ENCODE peak calls at places on chromosomes 5 and 9, in nine cellular contexts. M is spleen, D is IMR-90, W is sigmoid colon, F is GM23248, Y is mesendoderm, Q is A549, T is aorta, C is transverse colon. R is an unnamed sample.

GRCh38 chr9:110040788-110041187 is 167.2 kb downstream of the C9orf152 start:
- DNase-seq in F (peak; percentile 91), D (peak; percentile 90), Q (no peak), W (no peak), M (no peak), T (no peak), C (no peak), Y (no peak), R (no peak)

GRCh38 chr9:73050062-73050814 is 97.4 kb upstream of the ALDH1A1 start:
- DNase-seq in Q (peak; percentile 47), Y (no peak), C (no peak), W (no peak), M (no peak), D (peak; percentile 5), T (no peak), F (peak; percentile 49), R (no peak)

GRCh38 chr5:135834639-135835529 is at the start of gene SLC25A48:
- DNase-seq in Q (peak; percentile 87), Y (peak; percentile 90), T (no peak), W (no peak), D (peak; percentile 16), F (peak; percentile 68), C (peak; percentile 76), M (peak; percentile 80), R (peak; percentile 76)

GRCh38 chr5:137733922-137734695 is 1.8 kb downstream of the KLHL3 start:
- DNase-seq in M (no peak), Y (peak; percentile 12), W (no peak), T (no peak), D (peak; percentile 47), Q (no peak), C (no peak), F (peak; percentile 38), R (no peak)

GRCh38 chr5:168342151-168342825 is 50.8 kb downstream of the WWC1 start:
- DNase-seq in T (no peak), Q (no peak), Y (no peak), M (peak; percentile 1), F (peak; percentile 12), W (no peak), D (peak; percentile 71), C (no peak), R (no peak)

GRCh38 chr5:145847499-145848497 is 12.7 kb upstream of the PRELID2 start:
- DNase-seq in D (peak; percentile 93), Q (peak; percentile 16), F (peak; percentile 93), M (no peak), W (no peak), Y (no peak), C (no peak), T (no peak), R (no peak)

GRCh38 chr5:90915393-90915792 is 356.8 kb downstream of the ADGRV1 start:
- DNase-seq in W (no peak), D (no peak), C (no peak), Y (no peak), Q (no peak), T (no peak), F (no peak), M (no peak), R (no peak)

GRCh38 chr5:149271195-149271716 is 403 bp upstream of the AFAP1L1 start:
- DNase-seq in Y (peak; percentile 48), F (peak; percentile 35), Q (peak; percentile 19), D (no peak), M (no peak), W (no peak), C (no peak), T (no peak), R (no peak)

GRCh38 chr9:19998153-19998552 is 209.3 kb upstream of the SLC24A2 start:
- DNase-seq in W (no peak), F (peak; percentile 28), Y (peak; percentile 7), Q (no peak), C (no peak), M (no peak), T (no peak), D (peak; percentile 16), R (no peak)

GRCh38 chr9:131502781-131503625 is at the start of gene POMT1:
- DNase-seq in M (peak; percentile 96), Y (peak; percentile 91), Q (peak; percentile 90), C (peak; percentile 91), T (peak; percentile 91), D (peak; percentile 73), W (peak; percentile 93), F (peak; percentile 92), R (peak; percentile 95)

GRCh38 chr5:151164687-151165392 is 7.3 kb upstream of the ANXA6 start:
- DNase-seq in Q (peak; percentile 82), C (peak; percentile 85), M (peak; percentile 85), F (peak; percentile 78), Y (peak; percentile 87), W (peak; percentile 91), D (peak; percentile 76), T (peak; percentile 72), R (peak; percentile 72)

GRCh38 chr9:27950382-27950781 is 377.1 kb upstream of the C9orf72 start:
- DNase-seq in Q (no peak), F (no peak), M (no peak), D (no peak), C (no peak), Y (no peak), W (no peak), T (no peak), R (no peak)

GRCh38 chr9:27954858-27955257 is 381.6 kb upstream of the C9orf72 start:
- DNase-seq in F (no peak), T (no peak), C (no peak), W (no peak), Q (no peak), D (no peak), Y (no peak), M (no peak), R (no peak)
- H3K27ac ChIP-seq in F (no peak overlapping the region), T (no peak overlapping the region), C (no peak overlapping the region), W (no peak overlapping the region), Q (no peak overlapping the region), D (no peak overlapping the region), Y (no peak overlapping the region), M (no peak overlapping the region), R (no peak overlapping the region)

GRCh38 chr9:36314740-36315139 is 56.5 kb upstream of the GNE start:
- DNase-seq in Y (no peak), W (no peak), T (no peak), C (no peak), M (no peak), Q (no peak), D (no peak), F (no peak), R (no peak)

GRCh38 chr9:36315283-36315682 is 57.0 kb upstream of the GNE start:
- DNase-seq in F (no peak), M (no peak), Y (no peak), D (no peak), Q (no peak), C (no peak), T (no peak), W (no peak), R (no peak)

GRCh38 chr9:36316629-36317317 is 58.5 kb upstream of the GNE start:
- DNase-seq in Q (no peak), C (peak; percentile 32), D (no peak), M (no peak), W (no peak), Y (no peak), T (no peak), F (no peak), R (no peak)

GRCh38 chr9:36317766-36318165 is 59.5 kb upstream of the GNE start:
- DNase-seq in C (peak; percentile 91), T (no peak), W (no peak), F (no peak), M (no peak), D (no peak), Y (peak; percentile 44), Q (peak; percentile 64), R (no peak)

DNA sequence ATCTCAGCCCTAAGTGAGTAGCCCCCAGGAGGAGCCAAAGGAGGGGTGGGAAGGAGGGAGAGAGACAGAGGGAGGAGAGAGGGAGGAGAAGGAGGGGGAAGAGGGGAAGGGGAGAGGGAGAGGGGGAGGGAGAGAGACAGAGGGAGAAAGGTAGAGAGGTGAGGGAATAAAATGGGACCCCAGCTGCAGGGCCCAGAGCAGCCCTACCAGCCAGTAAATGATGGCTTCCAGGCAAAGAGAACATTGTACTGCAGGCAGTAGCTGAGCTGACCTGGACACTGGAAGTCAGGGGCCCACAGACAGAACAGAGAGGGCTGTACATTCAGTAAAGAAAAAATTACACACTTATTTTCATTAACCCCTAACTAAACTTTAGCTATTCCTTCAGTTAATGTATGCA is 57.8 kb upstream of the GNE start:
- DNase-seq in T (no peak), D (no peak), C (no peak), Q (no peak), W (no peak), M (no peak), F (no peak), Y (no peak), R (no peak)
- H3K27ac ChIP-seq in T (no peak overlapping the region), D (no peak overlapping the region), C (peak overlapping the region; percentile 90), Q (peak overlapping the region; percentile 59), W (no peak overlapping the region), M (no peak overlapping the region), F (no peak overlapping the region), Y (no peak overlapping the region), R (no peak overlapping the region)

DNA sequence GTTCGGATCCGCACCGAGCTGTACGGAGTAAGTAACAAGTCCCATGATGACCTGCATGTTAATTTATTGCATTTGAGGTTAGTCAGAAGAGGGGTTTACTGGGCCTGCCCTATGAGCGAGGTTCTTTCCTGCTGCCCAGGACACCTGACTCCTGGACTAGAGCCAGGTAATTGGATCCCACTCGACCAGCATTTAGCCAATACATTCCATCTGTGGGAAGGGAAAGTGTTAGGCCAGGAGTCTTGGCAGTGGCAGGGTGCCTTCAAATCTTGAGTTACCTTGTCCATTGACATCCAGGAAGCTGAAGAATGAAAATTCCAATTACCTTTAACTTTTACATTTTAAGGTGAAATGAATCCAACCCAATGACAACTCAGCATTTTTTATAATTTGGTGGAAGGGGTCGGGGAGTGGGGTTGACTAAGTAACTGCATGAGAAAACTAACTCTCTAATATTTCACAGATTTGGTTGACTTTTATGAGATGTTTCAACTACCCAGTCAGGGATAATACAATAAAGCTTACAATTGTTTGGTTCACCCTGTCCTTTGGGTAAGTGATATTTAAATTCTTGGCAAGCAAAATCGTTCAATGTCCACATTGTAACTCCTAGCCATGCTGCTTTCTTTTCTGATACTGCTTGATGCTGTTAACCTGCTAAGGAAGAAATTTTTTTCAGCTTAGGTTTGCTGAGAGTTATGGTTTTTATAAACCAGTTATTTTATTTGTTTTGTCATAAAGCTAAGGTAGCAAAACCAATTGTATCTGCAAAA is 111.6 kb upstream of the IQGAP2 start:
- DNase-seq in Q (no peak), C (no peak), M (no peak), F (no peak), T (no peak), W (no peak), D (no peak), Y (no peak), R (no peak)
- H3K27ac ChIP-seq in Q (no peak overlapping the region), C (no peak overlapping the region), M (no peak overlapping the region), F (no peak overlapping the region), T (no peak overlapping the region), W (no peak overlapping the region), D (no peak overlapping the region), Y (no peak overlapping the region), R (no peak overlapping the region)

GRCh38 chr5:130526708-130527107 is 622.4 kb downstream of the CHSY3 start:
- DNase-seq in W (no peak), D (no peak), T (no peak), C (no peak), F (no peak), M (no peak), Y (no peak), Q (no peak), R (no peak)
- H3K27ac ChIP-seq in W (no peak overlapping the region), D (no peak overlapping the region), T (no peak overlapping the region), C (no peak overlapping the region), F (no peak overlapping the region), M (no peak overlapping the region), Y (no peak overlapping the region), Q (peak overlapping the region; percentile 43), R (peak overlapping the region; percentile 51)

R was measured in upper lobe of right lung.